ENCODE peak calls at places on chromosomes 11 and 22, in four cellular contexts. V, I, Y and Z are unnamed samples.

GRCh38 chr22:47016636-47017035 is 254.2 kb downstream of the TBC1D22A start:
- DNase-seq in V (no peak), Y (no peak), I (no peak), Z (no peak)

GRCh38 chr11:71490044-71490730 is 36.9 kb upstream of the KRTAP5-7 start:
- DNase-seq in Y (no peak), V (no peak), I (no peak), Z (no peak)

GRCh38 chr11:86292912-86293606 is 9.0 kb upstream of the HIKESHI start:
- DNase-seq in I (no peak), V (no peak), Y (peak), Z (no peak)

GRCh38 chr11:126354631-126355323 is 709 bp upstream of the ST3GAL4 start:
- DNase-seq in Y (no peak), V (peak), I (no peak), Z (no peak)

GRCh38 chr11:1152316-1153104 is 5.2 kb upstream of the MUC5AC start:
- DNase-seq in Y (no peak), I (peak), V (no peak), Z (peak)

GRCh38 chr11:36449566-36450390 is 60.3 kb downstream of the TRAF6 start:
- DNase-seq in Y (no peak), V (no peak), I (no peak), Z (no peak)

GRCh38 chr11:134361241-134361640 is 29.5 kb downstream of the GLB1L2 start:
- DNase-seq in I (no peak), Y (no peak), V (no peak), Z (no peak)

GRCh38 chr11:8767466-8768142 is 85.0 kb downstream of the RPL27A start:
- DNase-seq in I (no peak), V (no peak), Y (no peak), Z (no peak)

GRCh38 chr11:72684236-72684912 is 10.2 kb upstream of the PDE2A start:
- DNase-seq in I (peak), Y (no peak), V (peak), Z (peak)

GRCh38 chr11:72633068-72633467 is 41.2 kb downstream of the PDE2A start:
- DNase-seq in Y (no peak), V (peak), I (no peak), Z (no peak)

GRCh38 chr11:57513911-57514537 is 1.5 kb downstream of the SLC43A1 start:
- DNase-seq in I (no peak), Y (no peak), V (no peak), Z (no peak)

GRCh38 chr11:48169706-48170105 is 46.9 kb upstream of the OR4B1 start:
- DNase-seq in V (no peak), Y (no peak), I (no peak), Z (no peak)

GRCh38 chr22:29635734-29636357 is 32.4 kb downstream of the NF2 start:
- DNase-seq in I (peak), V (peak), Y (peak), Z (peak)

GRCh38 chr11:2092956-2093412 is 46.2 kb downstream of the IGF2 start:
- DNase-seq in V (no peak), I (no peak), Y (no peak), Z (no peak)

GRCh38 chr11:33015621-33016551 is at the start of gene DEPDC7:
- DNase-seq in I (peak), V (peak), Y (no peak), Z (peak)

GRCh38 chr22:25966448-25966913 is 202.8 kb upstream of the SEZ6L start:
- DNase-seq in V (no peak), I (no peak), Y (peak), Z (no peak)

GRCh38 chr22:31497148-31497938 is 1.0 kb downstream of the SFI1 start:
- DNase-seq in V (no peak), I (no peak), Y (no peak), Z (no peak)

GRCh38 chr11:114080219-114080618 is 20.7 kb downstream of the ZBTB16 start:
- DNase-seq in V (no peak), I (no peak), Y (no peak), Z (no peak)

GRCh38 chr11:36509265-36509664 is 807 bp downstream of the TRAF6 start:
- DNase-seq in V (peak), Y (no peak), I (no peak), Z (no peak)

GRCh38 chr11:128563942-128564641 is 23.3 kb downstream of the ETS1 start:
- DNase-seq in I (no peak), Y (no peak), V (no peak), Z (no peak)
- H3K4me2 ChIP-seq in I (no peak), Y (no peak), V (no peak), Z (no peak)

DNA sequence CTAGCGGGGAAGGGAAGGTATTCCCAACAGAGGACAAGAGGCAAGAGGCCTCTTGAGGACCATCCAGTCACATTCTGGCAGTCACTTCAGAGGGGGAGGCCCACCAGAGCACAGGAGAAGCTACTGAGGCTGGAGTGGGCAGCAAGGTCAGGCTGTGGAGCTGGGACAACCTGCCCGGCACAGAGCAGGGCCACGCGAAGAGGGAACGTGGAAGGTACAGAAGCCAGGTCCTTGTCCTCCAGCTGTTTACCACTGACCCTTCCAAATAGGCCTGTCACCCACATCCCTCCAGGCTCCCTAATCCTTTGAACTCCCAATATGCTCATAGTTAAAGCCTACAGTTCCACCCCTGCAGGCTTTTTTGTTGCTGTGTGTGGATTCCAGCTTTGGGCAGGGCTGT is 76.9 kb downstream of the IGLL1 start:
- DNase-seq in I (no peak), V (no peak), Y (no peak), Z (no peak)
- TF ChIP-seq ESRRA in I (no peak), V (no peak), Y (no peak), Z (no peak)

GRCh38 chr11:117644403-117645155 is 152.4 kb downstream of the DSCAML1 start:
- DNase-seq in Y (no peak), I (no peak), V (no peak), Z (no peak)

GRCh38 chr11:117649656-117650055 is 147.4 kb downstream of the DSCAML1 start:
- DNase-seq in V (no peak), Y (no peak), I (no peak), Z (no peak)

GRCh38 chr11:117646419-117646818 is 150.6 kb downstream of the DSCAML1 start:
- DNase-seq in I (no peak), Y (no peak), V (no peak), Z (no peak)

GRCh38 chr11:117643606-117644300 is 153.3 kb downstream of the DSCAML1 start:
- DNase-seq in V (no peak), I (no peak), Y (no peak), Z (no peak)

DNA sequence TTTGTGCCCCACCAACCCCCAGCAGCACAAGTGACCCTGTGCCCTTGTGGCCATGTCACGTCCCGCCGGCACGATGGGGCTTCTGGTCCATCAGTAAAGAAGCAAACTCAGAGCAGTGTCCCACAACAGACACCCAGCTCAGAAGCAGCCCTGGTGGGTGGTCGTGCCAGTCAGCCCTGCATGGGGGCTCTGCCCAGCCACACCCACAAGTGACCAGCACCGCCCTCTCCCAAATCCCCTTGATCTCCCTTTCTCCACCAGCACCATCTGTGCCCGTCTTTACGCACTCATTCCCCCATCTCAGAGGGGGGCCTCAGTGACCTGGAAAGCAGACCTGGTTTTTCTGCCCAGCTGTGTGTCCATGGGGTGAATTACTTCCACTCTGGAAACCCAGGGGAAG is 149.1 kb downstream of the DSCAML1 start:
- DNase-seq in Y (no peak), I (no peak), V (no peak), Z (no peak)
- H3K4me2 ChIP-seq in Y (no peak), I (no peak), V (no peak), Z (no peak)

DNA sequence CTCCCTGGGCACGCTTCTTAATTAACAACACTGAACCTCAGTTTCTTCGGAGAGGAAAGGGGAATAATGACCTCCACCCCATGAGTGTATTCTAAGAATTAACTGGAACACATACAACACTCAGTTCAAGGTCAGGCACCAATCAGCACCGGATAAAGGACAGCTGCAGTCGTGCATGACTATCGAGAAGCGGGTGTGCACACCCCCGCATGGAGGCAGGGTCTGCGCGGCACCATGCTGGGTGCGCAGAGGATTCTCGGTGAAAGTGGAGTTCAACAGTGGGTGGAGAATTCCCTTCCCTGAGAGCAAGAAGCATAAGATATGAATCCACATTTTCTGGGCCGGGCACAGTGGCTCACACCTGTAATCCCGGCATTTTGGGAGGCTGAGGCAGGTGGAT is 31.1 kb upstream of the BAIAP2L2 start:
- DNase-seq in Y (no peak), V (peak), I (no peak), Z (no peak)
- TF ChIP-seq ESRRA in Y (no peak), V (peak), I (no peak), Z (no peak)

GRCh38 chr11:61297741-61298140 is 2.6 kb upstream of the VWCE start:
- DNase-seq in I (peak), V (no peak), Y (no peak), Z (no peak)
- H3K4me2 ChIP-seq in I (peak), V (no peak), Y (peak), Z (no peak)

GRCh38 chr22:27113211-27114030 is 456.0 kb downstream of the MIAT start:
- DNase-seq in I (peak), Y (no peak), V (no peak), Z (peak)
- TF ChIP-seq ESRRA in I (no peak), Y (no peak), V (no peak), Z (no peak)

DNA sequence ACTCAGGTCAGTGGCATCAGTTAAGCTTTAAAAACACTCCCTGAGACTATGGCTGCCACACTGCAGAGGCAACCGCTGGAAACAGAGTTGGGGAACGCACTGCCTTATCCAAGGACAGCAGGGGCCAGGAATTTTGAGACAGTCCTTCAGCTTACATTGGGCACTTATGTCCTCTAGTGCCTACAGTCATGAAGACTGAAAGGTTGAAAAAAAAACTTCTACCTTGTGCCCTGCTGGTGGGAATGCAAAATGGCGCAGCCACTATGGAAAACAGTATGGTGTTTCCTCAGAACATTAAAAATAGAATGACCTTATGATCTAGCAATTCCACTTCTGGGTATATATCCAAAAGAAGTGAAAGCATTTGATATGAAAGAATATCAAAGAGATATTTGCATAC is 19.6 kb downstream of the DKK3 start:
- DNase-seq in V (no peak), I (peak), Y (no peak), Z (no peak)
- H3K4me2 ChIP-seq in V (no peak), I (no peak), Y (no peak), Z (peak)

GRCh38 chr22:19663821-19664325 is 50.4 kb upstream of the SEPTIN5 start:
- DNase-seq in Y (no peak), V (peak), I (no peak), Z (no peak)
- TF ChIP-seq ESRRA in Y (no peak), V (no peak), I (no peak), Z (no peak)

DNA sequence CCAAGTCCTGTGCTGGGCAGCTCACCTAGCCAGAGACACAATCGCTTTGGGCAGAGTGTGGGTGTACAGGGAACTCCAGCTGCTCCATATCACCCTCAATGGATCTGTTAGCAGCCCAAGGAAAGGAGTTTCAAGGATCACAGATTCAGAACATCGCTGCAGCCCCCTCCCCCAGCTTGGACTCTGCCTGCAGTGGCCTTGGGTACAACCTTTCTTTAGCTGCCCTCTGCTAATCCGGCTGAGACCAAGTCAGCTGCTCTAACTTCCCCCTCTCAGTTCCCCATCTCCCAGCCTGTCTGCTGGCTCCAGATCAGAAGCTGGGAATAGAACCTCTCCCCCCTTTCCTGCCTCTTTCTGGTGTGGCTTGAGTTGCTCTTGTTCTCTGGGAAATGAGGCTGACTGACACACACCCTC is 1.3 kb downstream of the TMEM86A start:
- DNase-seq in Y (no peak), I (no peak), V (no peak), Z (no peak)
- H3K4me2 ChIP-seq in Y (no peak), I (no peak), V (no peak), Z (no peak)